ENCODE peak calls at places on chromosome 15, in six cellular contexts. D is neuronal stem cell, P is dorsolateral prefrontal cortex, W is fibroblast of pulmonary artery, N is mesenchymal stem cell, X is neural progenitor cell. A is an unnamed sample.
A peak's percentile ranks its signal among the peaks of the same experiment; 100 is the strongest.

GRCh38 chr15:67834593-67835348 is 5.1 kb downstream of the RNU6-1 start:
- DNase-seq in D (no peak), P (no peak), W (no peak), N (no peak), X (peak; percentile 72), A (no peak)

GRCh38 chr15:73897441-73898261 is 24.3 kb downstream of the TBC1D21 start:
- DNase-seq in D (peak; percentile 55), P (no peak), W (peak; percentile 78), N (peak; percentile 93), X (peak; percentile 79), A (peak; percentile 61)

GRCh38 chr15:82021992-82022391 is 23.8 kb downstream of the MEX3B start:
- DNase-seq in D (no peak), P (no peak), W (peak; percentile 64), N (peak; percentile 45), X (no peak), A (no peak)

GRCh38 chr15:34853001-34853758 is 57.8 kb upstream of the ACTC1 start:
- DNase-seq in D (no peak), P (no peak), W (peak; percentile 81), N (peak; percentile 3), X (peak; percentile 6), A (no peak)

GRCh38 chr15:54687628-54688027 is 509.1 kb downstream of the RSL24D1 start:
- DNase-seq in D (no peak), P (no peak), W (no peak), N (no peak), X (no peak), A (no peak)

GRCh38 chr15:66939451-66940023 is 125.9 kb upstream of the SMAD3 start:
- DNase-seq in D (no peak), P (no peak), W (no peak), N (no peak), X (no peak), A (no peak)

GRCh38 chr15:82043726-82044372 is 2.0 kb downstream of the MEX3B start:
- DNase-seq in D (no peak), P (peak; percentile 17), W (peak; percentile 45), N (no peak), X (peak; percentile 54), A (no peak)

GRCh38 chr15:66085128-66085527 is 168.4 kb downstream of the MEGF11 start:
- DNase-seq in D (no peak), P (no peak), W (no peak), N (no peak), X (no peak), A (no peak)

GRCh38 chr15:101161656-101162055 is 90.2 kb downstream of the CHSY1 start:
- DNase-seq in D (no peak), P (no peak), W (no peak), N (no peak), X (no peak), A (no peak)

GRCh38 chr15:40959331-40960141 is 6.3 kb downstream of the CHAC1 start:
- DNase-seq in D (no peak), P (no peak), W (no peak), N (peak; percentile 21), X (peak; percentile 38), A (no peak)

GRCh38 chr15:66966256-66966655 is 99.1 kb upstream of the SMAD3 start:
- DNase-seq in D (no peak), P (no peak), W (no peak), N (no peak), X (no peak), A (no peak)

GRCh38 chr15:84599906-84600305 is 903 bp upstream of the ZSCAN2 start:
- DNase-seq in D (no peak), P (no peak), W (no peak), N (no peak), X (no peak), A (no peak)

GRCh38 chr15:80945605-80946004 is 44.0 kb downstream of the MESD start:
- DNase-seq in D (no peak), P (no peak), W (no peak), N (no peak), X (no peak), A (no peak)

GRCh38 chr15:91921188-91921820 is 67.8 kb downstream of the SLCO3A1 start:
- DNase-seq in D (no peak), P (no peak), W (peak; percentile 65), N (no peak), X (no peak), A (no peak)

GRCh38 chr15:85430406-85431204 is 50.2 kb downstream of the AKAP13 start:
- DNase-seq in D (no peak), P (no peak), W (no peak), N (no peak), X (peak; percentile 34), A (no peak)

GRCh38 chr15:52284164-52284563 is 11.4 kb downstream of the MYO5C start:
- DNase-seq in D (no peak), P (no peak), W (peak; percentile 15), N (peak; percentile 8), X (no peak), A (no peak)

GRCh38 chr15:66751579-66751978 is 49.5 kb downstream of the SMAD6 start:
- DNase-seq in D (no peak), P (no peak), W (no peak), N (no peak), X (no peak), A (no peak)

GRCh38 chr15:84023636-84024035 is 211.9 kb upstream of the GOLGA6L4 start:
- DNase-seq in D (no peak), P (no peak), W (peak; percentile 66), N (peak; percentile 8), X (peak; percentile 46), A (no peak)

GRCh38 chr15:74228723-74229081 is 7.4 kb upstream of the CCDC33 start:
- DNase-seq in D (no peak), P (no peak), W (peak; percentile 28), N (no peak), X (peak; percentile 65), A (no peak)

GRCh38 chr15:51619331-51620033 is 3.1 kb downstream of the DMXL2 start:
- DNase-seq in D (no peak), P (no peak), W (no peak), N (peak; percentile 60), X (no peak), A (no peak)

GRCh38 chr15:99449514-99449913 is 116.3 kb upstream of the MEF2A start:
- DNase-seq in D (no peak), P (no peak), W (no peak), N (no peak), X (no peak), A (no peak)

GRCh38 chr15:92669432-92669831 is 13.9 kb upstream of the FAM174B start:
- DNase-seq in D (no peak), P (no peak), W (no peak), N (no peak), X (peak; percentile 29), A (no peak)

GRCh38 chr15:53354905-53355304 is 404.6 kb downstream of the WDR72 start:
- DNase-seq in D (no peak), P (no peak), W (no peak), N (no peak), X (no peak), A (no peak)

GRCh38 chr15:38196116-38196515 is 56.5 kb upstream of the SPRED1 start:
- DNase-seq in D (no peak), P (no peak), W (no peak), N (no peak), X (no peak), A (peak; percentile 59)

GRCh38 chr15:29102911-29103824 is 166.5 kb downstream of the NSMCE3 start:
- DNase-seq in D (peak; percentile 44), P (no peak), W (no peak), N (no peak), X (no peak), A (no peak)

GRCh38 chr15:32923176-32923575 is 205.4 kb downstream of the GREM1 start:
- DNase-seq in D (no peak), P (no peak), W (no peak), N (no peak), X (no peak), A (no peak)

GRCh38 chr15:32922541-32922940 is 204.7 kb downstream of the GREM1 start:
- DNase-seq in D (no peak), P (no peak), W (no peak), N (no peak), X (no peak), A (no peak)

GRCh38 chr15:32928876-32929275 is 211.1 kb downstream of the GREM1 start:
- DNase-seq in D (no peak), P (no peak), W (no peak), N (no peak), X (no peak), A (no peak)

GRCh38 chr15:32927124-32927523 is 209.3 kb downstream of the GREM1 start:
- DNase-seq in D (no peak), P (no peak), W (no peak), N (no peak), X (no peak), A (no peak)
- H3K4me3 ChIP-seq in D (no peak overlapping the region), P (no peak overlapping the region), W (no peak overlapping the region), N (no peak overlapping the region), X (no peak overlapping the region), A (no peak overlapping the region)

DNA sequence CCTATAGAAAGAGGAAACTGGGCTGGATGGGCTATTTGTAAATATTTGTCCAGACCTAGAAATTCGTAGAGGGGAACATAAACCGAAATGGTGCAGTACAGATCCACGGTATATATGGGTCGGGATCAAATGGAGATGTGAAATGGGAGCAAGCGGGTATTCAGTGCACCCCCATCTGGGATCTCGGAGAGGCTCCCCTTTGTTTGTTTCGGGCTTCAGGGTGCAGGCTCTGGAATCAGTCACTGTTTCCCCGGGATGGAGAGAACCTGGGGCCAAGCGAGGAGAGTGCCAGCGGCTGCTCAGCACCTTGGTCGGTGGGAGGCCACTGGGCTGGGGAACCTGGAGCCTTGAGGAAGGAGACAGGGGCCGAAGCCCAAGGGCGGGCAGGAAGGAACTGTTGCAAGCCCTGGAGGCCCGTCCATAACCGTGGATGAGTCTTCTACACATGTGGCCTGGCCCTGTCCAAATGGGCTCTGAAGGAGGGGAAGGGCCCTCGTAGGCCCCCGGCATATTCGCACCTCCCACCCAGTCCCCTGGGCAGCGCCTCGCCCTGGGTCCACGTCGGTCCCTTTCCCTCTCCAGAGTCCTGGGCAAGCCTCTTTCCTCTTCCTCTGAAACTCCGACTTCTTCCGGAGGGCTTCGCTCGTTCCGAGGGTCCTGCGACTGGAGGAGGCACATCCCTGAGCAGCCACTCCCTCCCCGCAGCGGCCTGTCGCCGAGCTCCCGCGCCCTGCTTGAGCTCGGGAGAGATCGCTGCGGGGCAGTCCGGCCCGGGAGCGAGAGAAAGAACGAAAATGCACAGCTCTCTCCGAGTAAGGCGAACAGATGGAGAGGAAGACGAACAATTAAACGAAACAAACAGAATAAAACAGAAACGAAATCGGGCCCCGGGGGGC is 3.0 kb downstream of the ISL2 start:
- DNase-seq in D (peak; percentile 57), P (no peak), W (peak; percentile 33), N (peak; percentile 68), X (peak; percentile 62), A (no peak)
- H3K4me3 ChIP-seq in D (no peak overlapping the region), P (peak overlapping the region; percentile 53), W (no peak overlapping the region), N (peak overlapping the region; percentile 14), X (peak overlapping the region; percentile 31), A (no peak overlapping the region)

GRCh38 chr15:62895905-62896316 is 146.6 kb upstream of the TPM1 start:
- DNase-seq in D (no peak), P (no peak), W (peak; percentile 86), N (peak; percentile 95), X (no peak), A (peak; percentile 75)
- H3K4me3 ChIP-seq in D (no peak overlapping the region), P (no peak overlapping the region), W (no peak overlapping the region), N (no peak overlapping the region), X (no peak overlapping the region), A (no peak overlapping the region)

DNA sequence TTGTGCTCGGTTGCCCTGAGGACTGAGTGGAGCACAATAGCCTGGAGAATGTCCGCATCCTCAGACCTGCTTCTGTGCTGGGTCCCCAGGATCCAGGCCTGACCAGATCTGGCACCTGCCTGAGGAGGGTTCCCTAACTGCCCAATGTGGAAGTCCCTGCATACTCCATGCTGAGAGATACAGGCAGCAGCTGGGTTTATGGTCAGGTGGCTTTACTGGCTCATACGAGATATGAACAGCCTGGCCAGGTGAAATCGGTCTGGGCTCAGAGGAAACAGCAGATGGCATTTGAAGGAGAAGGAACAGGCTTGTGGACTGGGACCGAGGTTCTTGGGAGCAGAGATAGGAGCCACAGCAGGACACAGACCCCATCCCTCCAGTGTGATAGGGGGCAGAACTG is 18.2 kb upstream of the KIF23 start:
- DNase-seq in D (no peak), P (peak; percentile 78), W (no peak), N (no peak), X (no peak), A (no peak)
- H3K4me3 ChIP-seq in D (no peak overlapping the region), P (no peak overlapping the region), W (no peak overlapping the region), N (no peak overlapping the region), X (no peak overlapping the region), A (no peak overlapping the region)